ENCODE peak calls at places on chromosomes 11 and 22, in nine cellular contexts. P is thoracic aorta, O is brain microvascular endothelial cell, D is ascending aorta, L is psoas muscle, S is mammary epithelial cell, I is gastrocnemius medialis, N is fibroblast of lung, Y is K562. G is an unnamed sample. For H3K27me3, the result is how much of the 10 kb centered on the place peaks cover.

GRCh38 chr22:41478891-41479521 is 10.1 kb downstream of the ACO2 start:
- DNase-seq in O (no peak), D (no peak), S (peak), L (peak), P (no peak), Y (no peak), I (peak), N (peak), G (peak)

GRCh38 chr11:66327171-66328035 is 8.8 kb downstream of the RIN1 start:
- DNase-seq in O (peak), P (no peak), Y (no peak), D (no peak), N (peak), L (peak), S (peak), I (no peak), G (no peak)

GRCh38 chr22:39091136-39092081 is 5.6 kb upstream of the APOBEC3H start:
- DNase-seq in L (no peak), I (no peak), P (no peak), D (no peak), S (no peak), O (no peak), N (no peak), Y (no peak), G (no peak)

GRCh38 chr22:50219800-50220602 is 19.2 kb downstream of the SELENOO start:
- DNase-seq in O (no peak), N (no peak), D (no peak), I (no peak), S (no peak), Y (no peak), P (no peak), L (no peak), G (no peak)

GRCh38 chr11:69265210-69265609 is 28.7 kb upstream of the MYEOV start:
- DNase-seq in S (no peak), Y (no peak), I (no peak), D (no peak), P (no peak), L (no peak), O (no peak), N (no peak), G (no peak)

GRCh38 chr11:202490-202889 is 4.7 kb downstream of the BET1L start:
- DNase-seq in D (no peak), L (no peak), N (no peak), I (no peak), P (no peak), Y (no peak), O (no peak), S (no peak), G (no peak)

GRCh38 chr11:130439876-130440275 is 8.6 kb upstream of the ADAMTS15 start:
- DNase-seq in L (no peak), Y (no peak), N (no peak), P (no peak), S (no peak), I (no peak), D (no peak), O (no peak), G (no peak)

GRCh38 chr11:1343391-1344055 is 34.1 kb upstream of the TOLLIP start:
- DNase-seq in Y (no peak), O (no peak), I (no peak), P (no peak), D (no peak), N (no peak), L (no peak), S (no peak), G (no peak)

GRCh38 chr11:62602141-62603071 is 741 bp upstream of the MTA2 start:
- DNase-seq in P (no peak), O (no peak), N (peak), D (no peak), L (peak), I (peak), Y (peak), S (no peak), G (peak)

GRCh38 chr11:34602245-34602644 is 18.6 kb upstream of the EHF start:
- DNase-seq in I (no peak), Y (no peak), L (no peak), P (no peak), O (no peak), N (no peak), D (no peak), S (no peak), G (no peak)

GRCh38 chr11:106668147-106668546 is 350.1 kb downstream of the GUCY1A2 start:
- DNase-seq in Y (no peak), S (peak), D (no peak), O (peak), P (no peak), N (peak), I (no peak), L (no peak), G (no peak)

GRCh38 chr11:122137081-122137793 is 21.2 kb upstream of the BLID start:
- DNase-seq in O (peak), Y (no peak), S (peak), I (no peak), L (no peak), N (peak), P (no peak), D (no peak), G (no peak)

GRCh38 chr11:75158241-75158640 is 7.3 kb downstream of the SLCO2B1 start:
- DNase-seq in P (no peak), D (no peak), Y (no peak), N (no peak), I (no peak), L (no peak), O (no peak), S (no peak), G (no peak)

GRCh38 chr11:78929092-78929905 is 354.6 kb upstream of the NARS2 start:
- DNase-seq in N (no peak), S (no peak), O (no peak), L (no peak), D (no peak), P (no peak), I (no peak), Y (no peak), G (no peak)
- H3K27me3 ChIP-seq in N (under half), S (under half), O (under half), L (under half), D (under half), P (under half), I (under half), Y (under half), G (under half)

GRCh38 chr22:32206774-32207758 is 2.2 kb upstream of the RFPL2 start:
- DNase-seq in N (no peak), O (peak), P (no peak), Y (no peak), L (no peak), S (peak), I (no peak), D (no peak), G (no peak)

GRCh38 chr22:32203181-32204105 is 1.4 kb downstream of the RFPL2 start:
- DNase-seq in P (no peak), S (no peak), N (no peak), O (no peak), I (no peak), D (no peak), L (no peak), Y (no peak), G (no peak)

GRCh38 chr22:32204211-32204855 is 540 bp downstream of the RFPL2 start:
- DNase-seq in I (no peak), O (no peak), S (no peak), Y (no peak), P (no peak), D (no peak), L (no peak), N (no peak), G (peak)

GRCh38 chr22:32205974-32206773 is 1.3 kb upstream of the RFPL2 start:
- DNase-seq in S (no peak), L (no peak), N (no peak), P (no peak), I (no peak), Y (no peak), O (no peak), D (no peak), G (no peak)

DNA sequence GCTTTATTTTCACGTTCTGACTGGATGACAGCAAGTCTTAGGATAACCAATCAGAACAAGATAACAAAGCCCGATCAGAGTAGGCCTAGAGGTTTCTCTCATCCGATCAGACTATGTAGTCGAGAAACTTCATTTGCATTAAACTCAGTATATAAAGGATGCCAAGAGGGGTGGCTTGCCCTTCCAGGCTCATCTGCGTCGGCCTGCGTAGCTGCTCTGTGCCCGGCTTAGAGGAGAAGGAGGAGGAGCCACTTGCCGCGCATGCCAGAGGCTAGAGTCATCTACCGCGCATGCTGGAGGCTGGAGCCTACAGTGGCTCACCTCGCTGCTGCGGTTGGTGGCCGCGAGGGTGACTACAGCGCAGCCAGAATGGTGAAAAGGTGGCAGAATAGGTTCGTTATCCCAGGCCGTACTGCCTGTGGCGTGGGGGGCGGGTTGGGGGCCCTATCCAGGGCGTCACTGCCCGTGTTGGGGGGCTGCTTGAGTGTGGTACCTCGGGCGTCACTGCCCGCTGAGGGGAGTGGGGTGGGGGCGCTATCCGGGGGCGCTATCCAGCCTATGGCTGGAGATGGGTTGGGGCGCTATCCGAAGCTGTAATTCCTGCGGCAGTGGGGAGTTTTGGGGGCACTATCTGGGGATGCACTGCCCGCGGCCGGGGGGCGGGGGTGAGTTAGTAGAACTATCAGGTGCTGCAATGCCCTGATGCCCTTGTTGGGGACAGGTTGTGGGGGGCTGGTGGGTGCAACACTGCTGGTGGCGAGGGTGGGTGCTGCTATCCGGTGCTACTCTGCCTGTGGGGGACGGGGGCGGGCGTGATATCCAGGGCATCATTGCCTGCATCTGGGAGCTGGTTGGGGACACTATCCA is at the start of gene RFPL2:
- DNase-seq in O (peak), Y (no peak), I (no peak), L (peak), S (peak), P (no peak), D (no peak), N (no peak), G (peak)
- TF ChIP-seq CTCF in O (no peak), Y (no peak), I (no peak), L (no peak), S (no peak), P (no peak), D (no peak), N (no peak), G (no peak)

GRCh38 chr22:46064236-46064965 is 85.9 kb upstream of the PPARA start:
- DNase-seq in P (no peak), L (peak), S (peak), Y (no peak), N (no peak), I (no peak), D (peak), O (no peak), G (peak)
- H3K27me3 ChIP-seq in P (under half), L (under half), S (under half), Y (under half), N (under half), I (under half), D (under half), O (under half), G (under half)

DNA sequence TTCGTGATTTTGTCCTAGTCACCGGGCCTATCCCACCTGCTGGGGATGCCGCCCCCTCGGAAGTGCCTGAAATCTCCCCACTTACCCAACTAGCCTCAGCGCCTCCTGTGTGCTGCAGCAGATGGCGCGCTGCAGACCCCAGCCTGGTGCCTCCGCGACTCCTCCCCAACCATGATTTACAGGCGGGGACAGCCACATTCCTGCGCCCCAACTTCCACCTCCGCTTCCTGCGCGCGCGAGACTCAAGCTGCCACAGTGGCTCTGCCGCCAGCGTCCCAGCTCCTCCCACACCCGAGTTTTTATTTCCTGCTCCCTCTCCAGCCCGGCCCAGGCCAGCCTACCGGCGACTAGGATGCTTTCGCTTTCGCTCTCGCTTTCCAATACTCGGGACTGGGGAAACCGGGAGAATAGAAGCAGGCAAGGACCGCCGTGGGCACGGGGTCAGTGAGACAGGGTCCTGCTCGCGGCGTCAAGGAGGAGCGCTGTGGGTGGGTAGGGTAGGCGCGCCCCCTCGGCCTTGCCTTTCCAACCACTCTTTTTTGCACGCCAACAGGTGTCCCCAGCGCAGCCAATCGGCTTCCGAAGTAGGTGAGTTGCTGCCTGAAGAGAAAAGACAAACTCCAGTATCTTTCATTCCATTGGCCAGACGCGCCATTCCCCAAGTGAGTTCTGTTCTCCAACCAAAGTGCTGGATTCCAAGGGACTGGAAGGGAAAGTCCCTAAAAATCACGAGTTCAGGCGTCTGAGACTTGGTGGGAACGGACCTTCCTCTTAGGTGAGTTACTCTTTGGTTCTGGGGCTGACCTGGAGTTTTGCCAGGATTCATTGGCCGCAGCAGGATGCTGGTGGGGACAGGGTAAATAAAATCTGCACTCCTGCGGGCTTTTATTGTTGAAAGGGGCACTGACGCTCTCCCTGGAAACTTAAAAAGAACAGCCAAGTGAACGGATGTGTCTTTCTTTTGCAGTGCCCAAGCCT is at the start of gene FAM111A:
- DNase-seq in S (peak), Y (peak), O (peak), D (peak), L (peak), P (peak), I (peak), N (peak), G (peak)
- TF ChIP-seq CTCF in S (no peak), Y (peak), O (peak), D (no peak), L (no peak), P (no peak), I (no peak), N (no peak), G (peak)

GRCh38 chr22:48310740-48311139 is 1516.9 kb downstream of the BRD1 start:
- DNase-seq in I (no peak), D (no peak), Y (no peak), N (no peak), O (no peak), P (no peak), S (no peak), L (no peak), G (no peak)
- H3K27me3 ChIP-seq in I (under half), D (under half), Y (under half), N (under half), O (under half), P (under half), S (under half), L (under half), G (under half)

DNA sequence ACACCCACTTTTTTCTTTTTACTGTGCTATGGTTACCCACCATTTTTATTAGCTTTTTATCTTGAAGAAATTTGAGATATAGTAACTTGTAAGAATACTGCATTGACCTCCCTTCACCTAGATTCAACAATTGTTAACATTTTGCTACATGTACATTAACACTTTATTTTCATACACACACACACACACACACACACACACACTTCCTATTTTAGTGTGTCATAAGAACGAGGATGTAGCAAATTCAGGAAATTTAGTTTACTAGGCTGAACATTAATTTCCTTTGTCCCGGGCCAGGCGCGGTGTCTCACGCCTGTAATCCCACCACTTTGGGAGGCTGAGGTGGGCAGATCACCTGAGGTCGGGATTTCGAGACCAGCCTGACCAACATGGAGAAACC is 1.1 kb upstream of the ATP6V1E1 start:
- DNase-seq in Y (no peak), O (no peak), N (no peak), I (no peak), P (no peak), S (no peak), D (no peak), L (no peak), G (no peak)
- TF ChIP-seq CTCF in Y (no peak), O (no peak), N (no peak), I (no peak), P (no peak), S (no peak), D (no peak), L (no peak), G (no peak)

G was measured in dorsolateral prefrontal cortex.